ENCODE peak calls at places on chromosomes 7 and 10, in nine cellular contexts. V is mesenchymal stem cell, L is GM23248, I is mammary epithelial cell, C is neural progenitor cell, Z is OCI-LY7, G is IMR-90, O is neuronal stem cell, U is GM12878. A is an unnamed sample.
A peak's percentile ranks its signal among the peaks of the same experiment; 100 is the strongest.

GRCh38 chr7:129066290-129067131 is 11.6 kb upstream of the TNPO3 start:
- DNase-seq in Z (no peak), U (no peak), G (peak; percentile 77), V (peak; percentile 85), C (no peak), O (no peak), I (peak; percentile 68), L (peak; percentile 91), A (no peak)

GRCh38 chr10:50576245-50576815 is 47.4 kb downstream of the SGMS1 start:
- DNase-seq in G (peak; percentile 49), I (no peak), C (no peak), O (no peak), Z (no peak), V (no peak), U (no peak), L (peak; percentile 39), A (no peak)

GRCh38 chr7:87028636-87029035 is 30.8 kb downstream of the ELAPOR2 start:
- DNase-seq in O (no peak), V (no peak), C (peak; percentile 32), I (no peak), U (no peak), G (no peak), L (no peak), Z (no peak), A (no peak)

GRCh38 chr7:40015790-40016296 is 65.8 kb downstream of the CDK13 start:
- DNase-seq in U (peak; percentile 62), C (no peak), O (no peak), Z (peak; percentile 7), G (peak; percentile 35), I (peak; percentile 39), L (peak; percentile 48), V (no peak), A (no peak)

GRCh38 chr10:16612148-16612742 is 90.6 kb upstream of the C1QL3 start:
- DNase-seq in U (no peak), G (peak; percentile 46), L (peak; percentile 47), Z (peak; percentile 31), O (peak; percentile 73), V (peak; percentile 48), C (peak; percentile 81), I (peak; percentile 22), A (peak; percentile 57)

GRCh38 chr7:154584352-154585252 is 418.3 kb downstream of the PAXIP1 start:
- DNase-seq in U (no peak), G (no peak), Z (no peak), C (peak; percentile 28), V (no peak), I (no peak), O (no peak), L (peak; percentile 23), A (no peak)

GRCh38 chr7:149772236-149772820 is 1.1 kb downstream of the ZNF467 start:
- DNase-seq in C (peak; percentile 65), V (no peak), U (no peak), L (peak; percentile 20), G (no peak), O (peak; percentile 56), I (no peak), Z (no peak), A (peak; percentile 51)

GRCh38 chr10:118951218-118951617 is 78.3 kb upstream of the NANOS1 start:
- DNase-seq in U (no peak), V (no peak), L (no peak), C (no peak), G (no peak), O (no peak), I (no peak), Z (no peak), A (no peak)

GRCh38 chr10:61942997-61943457 is 41.5 kb downstream of the ARID5B start:
- DNase-seq in V (peak; percentile 81), O (no peak), I (peak; percentile 68), U (no peak), Z (no peak), L (peak; percentile 62), C (no peak), G (peak; percentile 54), A (no peak)

GRCh38 chr10:48937796-48938195 is 1.8 kb downstream of the LRRC18 start:
- DNase-seq in L (no peak), U (no peak), O (no peak), V (no peak), I (no peak), G (no peak), Z (no peak), C (no peak), A (no peak)

GRCh38 chr7:19957664-19958063 is 184.2 kb upstream of the TMEM196 start:
- DNase-seq in V (peak; percentile 14), Z (no peak), I (peak; percentile 74), G (no peak), C (no peak), L (peak; percentile 81), U (no peak), O (no peak), A (no peak)

GRCh38 chr10:80686734-80687561 is 149.2 kb downstream of the SH2D4B start:
- DNase-seq in G (no peak), L (no peak), C (no peak), V (no peak), Z (no peak), I (no peak), U (no peak), O (no peak), A (no peak)

GRCh38 chr10:103820101-103821062 is 35.0 kb downstream of the SH3PXD2A start:
- DNase-seq in V (no peak), C (no peak), Z (no peak), U (no peak), L (peak; percentile 62), I (no peak), G (peak; percentile 60), O (no peak), A (no peak)

GRCh38 chr10:82922046-82922445 is 1047.1 kb downstream of the NRG3 start:
- DNase-seq in U (no peak), O (no peak), C (no peak), Z (no peak), I (no peak), V (no peak), G (no peak), L (no peak), A (no peak)

GRCh38 chr10:35217458-35217857 is 90.8 kb downstream of the CREM start:
- DNase-seq in U (no peak), G (no peak), O (no peak), V (peak; percentile 46), L (no peak), Z (no peak), I (no peak), C (no peak), A (no peak)

GRCh38 chr10:35216303-35216905 is 89.8 kb downstream of the CREM start:
- DNase-seq in I (peak; percentile 35), V (peak; percentile 28), Z (no peak), O (no peak), G (peak; percentile 21), U (no peak), L (no peak), C (no peak), A (no peak)

GRCh38 chr10:35219292-35219691 is 92.6 kb downstream of the CREM start:
- DNase-seq in G (no peak), O (no peak), V (no peak), L (peak; percentile 10), C (no peak), U (no peak), Z (no peak), I (no peak), A (no peak)

GRCh38 chr10:35219906-35220890 is 93.6 kb downstream of the CREM start:
- DNase-seq in V (no peak), I (no peak), Z (no peak), G (no peak), C (no peak), O (no peak), L (no peak), U (no peak), A (no peak)

GRCh38 chr10:35218339-35218955 is 91.8 kb downstream of the CREM start:
- DNase-seq in C (peak; percentile 91), V (peak; percentile 89), L (peak; percentile 94), Z (peak; percentile 90), I (peak; percentile 65), O (peak; percentile 78), G (peak; percentile 90), U (peak; percentile 59), A (peak; percentile 82)
- H2AFZ ChIP-seq in C (no peak overlapping the region), V (peak overlapping the region; percentile 66), L (peak overlapping the region; percentile 81), Z (peak overlapping the region; percentile 53), I (peak overlapping the region; percentile 10), O (peak overlapping the region; percentile 68), G (peak overlapping the region; percentile 87), U (peak overlapping the region; percentile 40), A (peak overlapping the region; percentile 56)

DNA sequence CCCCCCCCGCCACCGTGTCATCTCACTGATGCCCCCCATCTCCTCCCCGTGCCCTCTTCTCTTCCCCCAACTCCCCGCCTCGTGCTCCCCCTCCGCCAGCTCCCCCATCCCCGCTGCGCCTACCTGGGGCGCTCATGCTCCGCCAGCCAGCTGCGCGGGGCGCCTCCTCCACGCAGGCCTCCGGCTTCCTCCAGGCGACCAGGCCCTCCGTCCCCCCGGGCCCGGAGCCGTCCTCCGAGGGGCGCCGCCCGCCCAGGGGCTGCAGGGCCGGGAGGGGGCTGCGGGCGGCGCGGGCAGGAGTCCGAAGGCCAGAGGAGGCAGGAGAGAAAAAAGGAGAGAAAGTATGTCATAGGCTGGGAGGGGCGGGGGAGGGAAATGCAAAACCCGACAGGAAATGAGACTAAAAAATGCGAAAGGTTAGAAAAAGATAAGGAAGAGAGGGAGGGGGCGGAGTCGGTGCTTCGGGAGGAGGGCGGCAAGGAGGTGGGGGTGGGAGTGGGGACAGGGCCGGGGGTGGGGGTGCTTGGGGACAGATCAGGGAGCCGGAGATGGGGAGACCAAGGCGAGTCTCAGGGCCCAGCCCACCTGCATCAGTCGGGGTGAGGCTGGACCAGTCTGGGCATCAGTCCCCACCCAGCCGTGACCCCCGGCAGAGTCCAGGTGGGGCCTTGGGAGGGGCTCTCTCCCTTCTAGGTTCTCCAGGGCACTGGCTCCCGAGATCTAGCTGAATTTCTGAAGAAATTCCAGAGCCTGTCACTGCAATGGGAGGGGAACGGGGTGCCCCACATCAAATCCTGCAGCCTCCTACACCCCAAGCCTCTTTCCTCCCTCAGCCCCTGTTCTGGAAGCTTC is at the start of gene CARD11:
- DNase-seq in G (no peak), C (no peak), U (no peak), L (no peak), Z (peak; percentile 69), I (no peak), O (no peak), V (no peak), A (peak; percentile 64)
- H2AFZ ChIP-seq in G (peak within 1 kb of the TSS; percentile 23), C (peak within 1 kb of the TSS; percentile 99), U (peak within 1 kb of the TSS; percentile 61), L (no peak within 1 kb of the TSS), Z (peak within 1 kb of the TSS; percentile 77), I (peak within 1 kb of the TSS; percentile 67), O (peak within 1 kb of the TSS; percentile 61), V (peak within 1 kb of the TSS; percentile 83), A (peak within 1 kb of the TSS; percentile 68)

GRCh38 chr7:8515786-8516185 is 82.4 kb downstream of the NXPH1 start:
- DNase-seq in O (no peak), V (no peak), Z (no peak), L (no peak), G (no peak), I (no peak), C (no peak), U (no peak), A (no peak)
- H2AFZ ChIP-seq in O (no peak overlapping the region), V (no peak overlapping the region), Z (no peak overlapping the region), L (no peak overlapping the region), G (no peak overlapping the region), I (no peak overlapping the region), C (no peak overlapping the region), U (no peak overlapping the region), A (no peak overlapping the region)

DNA sequence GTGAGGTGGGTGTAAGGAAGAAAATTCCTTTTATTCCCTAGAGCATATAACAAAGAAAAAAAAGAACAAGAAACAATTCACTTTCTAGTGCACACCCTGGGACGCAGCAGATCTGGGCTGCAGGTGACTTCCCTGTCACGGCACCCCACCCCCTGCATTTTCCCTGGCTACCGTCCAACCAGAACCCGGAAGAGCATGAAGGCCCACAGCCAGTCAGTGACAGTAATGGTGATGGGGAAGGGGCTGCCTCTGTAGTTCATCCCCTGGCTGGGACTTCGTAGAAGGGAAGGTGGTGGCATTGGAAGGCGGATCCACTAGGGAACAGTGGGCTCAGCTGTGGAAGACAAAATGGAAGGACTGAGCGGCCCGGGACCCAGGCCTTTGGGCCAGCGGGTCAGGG is 236.7 kb downstream of the BUB3 start:
- DNase-seq in O (no peak), I (no peak), Z (no peak), U (no peak), V (no peak), G (no peak), C (no peak), L (no peak), A (no peak)
- H2AFZ ChIP-seq in O (no peak overlapping the region), I (no peak overlapping the region), Z (no peak overlapping the region), U (no peak overlapping the region), V (no peak overlapping the region), G (no peak overlapping the region), C (no peak overlapping the region), L (no peak overlapping the region), A (no peak overlapping the region)

A was measured in DND-41.